ENCODE peak calls at places on chromosome 10, in eight cellular contexts. A is psoas muscle; U is fibroblast of lung; V is CD8-positive, alpha-beta T cell; Y is pancreas; N is A549; X is CD8-positive, alpha-beta memory T cell; C is hepatocyte. M is an unnamed sample. For H3K4me1, the result is how much of the 10 kb centered on the place peaks cover.

GRCh38 chr10:47164126-47164799 is 135.7 kb upstream of the GDF10 start:
- DNase-seq in A (no peak), Y (no peak), U (peak), V (no peak), X (no peak), C (no peak), N (peak), M (no peak)

GRCh38 chr10:69861251-69862240 is 59.8 kb downstream of the COL13A1 start:
- DNase-seq in Y (no peak), C (peak), V (no peak), N (peak), A (no peak), U (peak), X (no peak), M (no peak)

GRCh38 chr10:1572519-1573333 is 164.6 kb downstream of the ADARB2 start:
- DNase-seq in N (no peak), V (no peak), Y (no peak), A (no peak), X (no peak), U (no peak), C (no peak), M (no peak)

GRCh38 chr10:8721641-8722040 is 667.2 kb downstream of the GATA3 start:
- DNase-seq in U (no peak), N (no peak), X (no peak), Y (no peak), A (no peak), C (no peak), V (no peak), M (no peak)

GRCh38 chr10:133527779-133528271 is 662 bp downstream of the CYP2E1 start:
- DNase-seq in X (no peak), Y (peak), N (no peak), V (no peak), A (no peak), U (no peak), C (no peak), M (no peak)

GRCh38 chr10:7577206-7577978 is 89.4 kb downstream of the ITIH5 start:
- DNase-seq in Y (no peak), X (no peak), N (no peak), U (no peak), C (no peak), A (no peak), V (no peak), M (no peak)

GRCh38 chr10:51705774-51706173 is 6.4 kb upstream of the CSTF2T start:
- DNase-seq in C (no peak), X (no peak), V (no peak), A (no peak), N (no peak), U (peak), Y (no peak), M (no peak)

GRCh38 chr10:113093188-113094113 is 143.4 kb downstream of the TCF7L2 start:
- DNase-seq in X (peak), A (no peak), V (no peak), Y (no peak), C (peak), U (no peak), N (peak), M (no peak)

GRCh38 chr10:102347236-102347828 is 48.2 kb upstream of the NFKB2 start:
- DNase-seq in A (peak), V (no peak), X (no peak), N (peak), U (peak), Y (no peak), C (peak), M (no peak)

GRCh38 chr10:74081192-74081803 is 69.3 kb downstream of the AP3M1 start:
- DNase-seq in A (no peak), Y (no peak), X (peak), U (peak), V (peak), N (peak), C (peak), M (no peak)

GRCh38 chr10:132329565-132330485 is 2.2 kb upstream of the LRRC27 start:
- DNase-seq in C (no peak), N (peak), V (no peak), A (no peak), Y (no peak), X (peak), U (peak), M (no peak)

GRCh38 chr10:120460776-120461175 is 3.7 kb downstream of the PLPP4 start:
- DNase-seq in X (no peak), V (no peak), N (no peak), U (no peak), C (peak), Y (no peak), A (no peak), M (no peak)

GRCh38 chr10:114616103-114616502 is 42.0 kb downstream of the ABLIM1 start:
- DNase-seq in X (no peak), A (no peak), C (no peak), V (no peak), N (no peak), U (no peak), Y (no peak), M (no peak)

GRCh38 chr10:131843089-131843595 is 57.7 kb upstream of the PPP2R2D start:
- DNase-seq in U (no peak), V (no peak), N (no peak), X (no peak), C (no peak), Y (peak), A (no peak), M (no peak)

GRCh38 chr10:113604572-113604971 is 51.7 kb downstream of the HABP2 start:
- DNase-seq in X (no peak), A (no peak), V (no peak), U (no peak), Y (no peak), N (no peak), C (no peak), M (no peak)

GRCh38 chr10:132021046-132021445 is 39.3 kb upstream of the BNIP3 start:
- DNase-seq in X (no peak), C (no peak), A (no peak), V (no peak), N (no peak), U (no peak), Y (no peak), M (no peak)

GRCh38 chr10:58512470-58513188 is at the start of gene BICC1:
- DNase-seq in N (peak), C (peak), X (no peak), Y (peak), U (peak), V (no peak), A (peak), M (no peak)

GRCh38 chr10:63700209-63700934 is 179.2 kb downstream of the REEP3 start:
- DNase-seq in V (no peak), C (peak), X (no peak), U (peak), N (peak), A (peak), Y (no peak), M (peak)

GRCh38 chr10:12387561-12388210 is 38.3 kb downstream of the CAMK1D start:
- DNase-seq in A (no peak), C (no peak), U (no peak), N (no peak), V (no peak), Y (no peak), X (no peak), M (no peak)

GRCh38 chr10:103657061-103657591 is 163.6 kb downstream of the NEURL1 start:
- DNase-seq in C (no peak), N (no peak), U (no peak), Y (no peak), V (no peak), A (no peak), X (no peak), M (no peak)

GRCh38 chr10:15188629-15189028 is 20.1 kb upstream of the NMT2 start:
- DNase-seq in N (no peak), U (no peak), C (no peak), X (no peak), V (peak), A (no peak), Y (no peak), M (no peak)

GRCh38 chr10:75201793-75202307 is 8.7 kb upstream of the VDAC2 start:
- DNase-seq in X (no peak), Y (no peak), V (no peak), N (no peak), A (no peak), U (no peak), C (peak), M (no peak)

GRCh38 chr10:61987951-61988379 is 86.5 kb downstream of the ARID5B start:
- DNase-seq in U (no peak), X (peak), Y (no peak), V (no peak), A (no peak), N (no peak), C (no peak), M (no peak)

GRCh38 chr10:33229252-33229943 is 105.1 kb downstream of the NRP1 start:
- DNase-seq in N (no peak), A (no peak), Y (no peak), V (no peak), X (no peak), U (no peak), C (no peak), M (no peak)

GRCh38 chr10:17237163-17237562 is 9.1 kb downstream of the VIM start:
- DNase-seq in V (no peak), U (no peak), A (no peak), C (no peak), X (no peak), N (no peak), Y (no peak), M (no peak)

GRCh38 chr10:30854656-30855055 is 177.0 kb downstream of the ZNF438 start:
- DNase-seq in X (no peak), A (no peak), V (no peak), Y (no peak), N (no peak), U (no peak), C (no peak), M (no peak)

GRCh38 chr10:113576853-113577252 is 24.0 kb downstream of the HABP2 start:
- DNase-seq in X (no peak), U (peak), A (no peak), Y (no peak), V (no peak), N (no peak), C (peak), M (no peak)

GRCh38 chr10:5071411-5072198 is 22.6 kb upstream of the AKR1C3 start:
- DNase-seq in U (peak), V (no peak), N (peak), X (no peak), Y (no peak), A (peak), C (peak), M (peak)

GRCh38 chr10:92891885-92892705 is 43.8 kb downstream of the EXOC6 start:
- DNase-seq in A (peak), C (peak), N (peak), V (no peak), X (no peak), Y (no peak), U (peak), M (no peak)

GRCh38 chr10:89537361-89537760 is 2.0 kb upstream of the SLC16A12 start:
- DNase-seq in A (no peak), U (no peak), X (no peak), V (no peak), N (no peak), Y (no peak), C (no peak), M (no peak)

GRCh38 chr10:30915141-30915540 is 116.5 kb downstream of the ZNF438 start:
- DNase-seq in V (no peak), X (no peak), U (peak), C (no peak), Y (no peak), N (no peak), A (no peak), M (no peak)

GRCh38 chr10:124278356-124278755 is 140.4 kb downstream of the OAT start:
- DNase-seq in X (no peak), Y (peak), N (no peak), C (no peak), U (no peak), V (no peak), A (no peak), M (no peak)

GRCh38 chr10:78462728-78463228 is 429.1 kb downstream of the RPS24 start:
- DNase-seq in V (no peak), X (no peak), U (no peak), Y (no peak), A (no peak), N (no peak), C (no peak), M (no peak)

GRCh38 chr10:3813267-3813666 is 28.3 kb upstream of the KLF6 start:
- DNase-seq in N (no peak), X (no peak), Y (no peak), U (no peak), A (no peak), V (no peak), C (no peak), M (no peak)

GRCh38 chr10:124536496-124537050 is 75.0 kb downstream of the LHPP start:
- DNase-seq in Y (no peak), N (no peak), A (no peak), U (no peak), V (no peak), C (no peak), X (no peak), M (no peak)

GRCh38 chr10:102714621-102715455 is at the start of gene SFXN2:
- DNase-seq in C (peak), Y (peak), N (no peak), X (peak), U (no peak), A (no peak), V (peak), M (no peak)

DNA sequence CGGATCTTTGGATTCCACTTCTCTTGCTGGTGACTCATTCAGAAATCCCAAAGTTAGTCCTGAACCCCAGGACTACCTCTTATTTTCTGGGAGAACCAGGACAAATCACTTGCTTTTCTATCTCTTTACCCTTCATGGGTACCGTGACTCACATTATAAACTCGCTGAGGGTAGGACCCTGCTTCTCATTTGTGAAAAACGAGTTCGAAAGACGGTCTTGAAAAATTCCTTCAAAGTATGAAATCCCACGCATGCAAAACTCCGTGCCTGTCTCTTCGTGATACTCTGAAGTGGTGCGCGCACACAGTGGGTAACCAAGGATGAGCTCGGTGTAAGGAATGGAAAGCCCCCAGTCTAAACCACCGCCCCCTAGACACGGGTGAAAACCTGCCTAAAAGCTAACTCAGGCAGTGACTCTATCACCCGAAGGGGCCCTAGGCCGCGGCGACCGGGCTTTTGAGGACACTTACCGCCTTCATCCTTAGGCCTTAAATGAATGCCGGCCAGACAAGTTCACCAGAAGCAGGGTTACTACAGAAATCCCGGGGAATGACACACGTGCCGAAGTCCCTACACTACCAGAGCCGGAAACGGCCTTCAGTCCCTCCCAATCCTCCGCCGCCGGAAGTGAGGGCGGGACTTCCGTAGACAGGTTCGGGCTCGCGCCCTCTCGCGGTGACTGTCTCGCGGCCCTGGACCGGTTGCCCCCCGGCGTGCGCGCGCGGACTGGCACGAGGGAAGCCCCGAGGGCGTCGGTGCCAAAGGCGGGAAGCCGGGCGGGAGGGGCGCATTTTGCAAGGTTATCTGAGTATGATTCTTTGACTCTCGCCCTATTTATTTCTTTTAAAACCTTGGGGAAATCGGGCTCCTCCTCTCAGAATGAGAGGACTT is at the start of gene NOC3L:
- DNase-seq in U (peak), C (peak), N (peak), Y (peak), A (peak), V (peak), X (peak), M (peak)
- H3K27ac ChIP-seq in U (peak), C (peak), N (peak), Y (peak), A (peak), V (peak), X (peak), M (peak)

GRCh38 chr10:110501142-110501937 is 3.6 kb downstream of the DUSP5 start:
- DNase-seq in N (peak), Y (peak), A (peak), X (no peak), C (peak), U (peak), V (peak), M (peak)
- H3K4me1 ChIP-seq in N (half or more), Y (under half), A (under half), X (half or more), C (under half), U (under half), V (half or more), M (under half)

GRCh38 chr10:49400365-49400764 is 4.5 kb upstream of the DRGX start:
- DNase-seq in N (no peak), C (no peak), U (no peak), V (no peak), Y (no peak), A (no peak), X (no peak), M (no peak)

GRCh38 chr10:49398986-49399385 is 3.1 kb upstream of the DRGX start:
- DNase-seq in N (no peak), U (no peak), V (no peak), C (no peak), A (no peak), X (no peak), Y (no peak), M (no peak)

GRCh38 chr10:49396666-49396999 is 744 bp upstream of the DRGX start:
- DNase-seq in C (no peak), Y (no peak), U (no peak), V (no peak), X (no peak), N (no peak), A (no peak), M (no peak)

GRCh38 chr10:49397036-49397999 is 1.4 kb upstream of the DRGX start:
- DNase-seq in U (no peak), C (no peak), V (no peak), X (no peak), Y (peak), A (no peak), N (no peak), M (no peak)

GRCh38 chr10:49398000-49398861 is 2.3 kb upstream of the DRGX start:
- DNase-seq in A (peak), U (peak), X (peak), N (peak), Y (peak), V (peak), C (peak), M (no peak)
- H3K4me3 ChIP-seq in A (peak), U (no peak), X (no peak), N (peak), Y (no peak), V (no peak), C (no peak), M (peak)

DNA sequence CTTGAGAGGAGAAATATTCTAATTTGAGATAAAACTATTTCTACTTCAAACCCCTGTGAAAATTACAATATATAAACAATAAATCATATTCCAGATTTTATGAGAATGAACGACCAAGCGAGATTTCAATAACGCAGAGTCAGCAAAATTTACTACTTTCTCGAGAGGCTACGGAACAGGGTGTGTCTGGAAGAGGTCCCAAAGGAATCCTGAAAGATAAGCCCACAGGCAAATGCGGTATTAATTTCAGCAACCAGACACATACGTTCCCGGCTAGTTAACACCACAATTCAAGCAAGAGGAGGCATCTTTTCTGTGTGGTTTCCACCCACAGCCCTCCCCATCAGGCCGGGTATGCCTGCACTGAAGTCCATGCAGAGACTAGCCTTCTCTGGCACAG is 26.4 kb downstream of the BEND7 start:
- DNase-seq in X (no peak), N (no peak), C (no peak), U (no peak), A (no peak), Y (no peak), V (no peak), M (no peak)
- H3K27ac ChIP-seq in X (no peak), N (no peak), C (no peak), U (no peak), A (no peak), Y (no peak), V (no peak), M (no peak)

DNA sequence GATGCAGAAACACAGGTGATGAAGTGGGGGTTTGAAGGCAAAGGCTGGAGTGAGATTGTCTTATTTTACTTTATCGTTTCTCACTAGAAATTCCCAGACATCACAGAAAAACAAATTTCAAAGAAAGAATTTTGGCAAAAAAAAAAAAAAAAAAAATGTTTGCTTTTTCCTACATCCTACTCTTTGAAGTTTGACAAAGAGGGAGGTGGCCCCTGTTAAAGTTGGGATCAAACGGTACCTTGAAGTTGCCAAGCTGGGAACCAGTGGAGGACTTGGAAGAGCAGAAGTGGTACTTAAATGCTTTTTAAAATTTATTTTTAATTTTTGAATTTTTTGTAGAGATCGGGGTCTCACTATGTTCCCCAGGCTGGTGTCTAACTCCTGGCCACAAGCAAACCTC is 63.9 kb upstream of the KIF5B start:
- DNase-seq in Y (no peak), C (no peak), X (no peak), U (no peak), V (no peak), N (no peak), A (no peak), M (no peak)
- H3K4me1 ChIP-seq in Y (under half), C (under half), X (under half), U (under half), V (under half), N (under half), A (under half), M (under half)

M was measured in thoracic aorta.